ENCODE peak calls at places on chromosomes 7 and 10, in four cellular contexts. One of them, this sample, is unnamed.

GRCh38 chr10:80516506-80517075 is 21.1 kb upstream of the SH2D4B start:
- DNase-seq in CD8-positive, alpha-beta memory T cell: no peak
- DNase-seq in astrocyte: no peak
- DNase-seq in heart right ventricle: no peak
- DNase-seq in this sample: no peak

GRCh38 chr10:117518246-117518645 is 24.3 kb upstream of the EMX2 start:
- DNase-seq in CD8-positive, alpha-beta memory T cell: no peak
- DNase-seq in heart right ventricle: no peak
- DNase-seq in astrocyte: no peak
- DNase-seq in this sample: no peak

GRCh38 chr7:90232440-90232839 is 12.5 kb upstream of the CFAP69 start:
- DNase-seq in CD8-positive, alpha-beta memory T cell: no peak
- DNase-seq in astrocyte: no peak
- DNase-seq in heart right ventricle: no peak
- DNase-seq in this sample: no peak

GRCh38 chr10:55500931-55501559 is 700.0 kb upstream of the PCDH15 start:
- DNase-seq in heart right ventricle: no peak
- DNase-seq in astrocyte: peak; percentile 2
- DNase-seq in CD8-positive, alpha-beta memory T cell: no peak
- DNase-seq in this sample: no peak

GRCh38 chr7:100570954-100571828 is 2.5 kb downstream of the SAP25 start:
- DNase-seq in CD8-positive, alpha-beta memory T cell: no peak
- DNase-seq in astrocyte: no peak
- DNase-seq in heart right ventricle: no peak
- DNase-seq in this sample: no peak

GRCh38 chr10:99993994-99994689 is 15.6 kb downstream of the DNMBP start:
- DNase-seq in heart right ventricle: no peak
- DNase-seq in astrocyte: peak; percentile 96
- DNase-seq in CD8-positive, alpha-beta memory T cell: peak; percentile 42
- DNase-seq in this sample: peak; percentile 96

GRCh38 chr10:88913157-88913556 is 33.1 kb downstream of the STAMBPL1 start:
- DNase-seq in CD8-positive, alpha-beta memory T cell: no peak
- DNase-seq in heart right ventricle: no peak
- DNase-seq in astrocyte: no peak
- DNase-seq in this sample: peak; percentile 47

GRCh38 chr7:157228864-157229422 is 90.2 kb downstream of the UBE3C start:
- DNase-seq in astrocyte: no peak
- DNase-seq in CD8-positive, alpha-beta memory T cell: no peak
- DNase-seq in heart right ventricle: no peak
- DNase-seq in this sample: peak; percentile 7

GRCh38 chr10:101195921-101196320 is 33.3 kb downstream of the LBX1 start:
- DNase-seq in heart right ventricle: no peak
- DNase-seq in astrocyte: no peak
- DNase-seq in CD8-positive, alpha-beta memory T cell: no peak
- DNase-seq in this sample: no peak

GRCh38 chr7:151775547-151776443 is 101.1 kb downstream of the PRKAG2 start:
- DNase-seq in CD8-positive, alpha-beta memory T cell: no peak
- DNase-seq in heart right ventricle: no peak
- DNase-seq in astrocyte: no peak
- DNase-seq in this sample: no peak

GRCh38 chr10:7756360-7756992 is 31.3 kb downstream of the KIN start:
- DNase-seq in heart right ventricle: no peak
- DNase-seq in astrocyte: no peak
- DNase-seq in CD8-positive, alpha-beta memory T cell: no peak
- DNase-seq in this sample: no peak

GRCh38 chr7:127713758-127714157 is 61.8 kb downstream of the SND1 start:
- DNase-seq in CD8-positive, alpha-beta memory T cell: no peak
- DNase-seq in astrocyte: no peak
- DNase-seq in heart right ventricle: no peak
- DNase-seq in this sample: no peak

GRCh38 chr10:122050811-122051210 is 61.8 kb downstream of the TACC2 start:
- DNase-seq in heart right ventricle: no peak
- DNase-seq in astrocyte: no peak
- DNase-seq in CD8-positive, alpha-beta memory T cell: no peak
- DNase-seq in this sample: no peak

GRCh38 chr7:102828291-102828690 is 79.5 kb downstream of the FAM185A start:
- DNase-seq in CD8-positive, alpha-beta memory T cell: no peak
- DNase-seq in heart right ventricle: no peak
- DNase-seq in astrocyte: no peak
- DNase-seq in this sample: no peak

GRCh38 chr7:40986351-40986873 is 716.5 kb downstream of the INHBA start:
- DNase-seq in astrocyte: peak; percentile 96
- DNase-seq in heart right ventricle: no peak
- DNase-seq in CD8-positive, alpha-beta memory T cell: no peak
- DNase-seq in this sample: peak; percentile 92

GRCh38 chr10:108250954-108251620 is 1086.6 kb upstream of the SORCS1 start:
- DNase-seq in CD8-positive, alpha-beta memory T cell: no peak
- DNase-seq in heart right ventricle: no peak
- DNase-seq in astrocyte: peak; percentile 30
- DNase-seq in this sample: peak; percentile 15

GRCh38 chr7:36526720-36527548 is 137.3 kb downstream of the ANLN start:
- DNase-seq in CD8-positive, alpha-beta memory T cell: no peak
- DNase-seq in heart right ventricle: no peak
- DNase-seq in astrocyte: peak; percentile 80
- DNase-seq in this sample: peak; percentile 27

GRCh38 chr10:94403823-94404228 is 1.5 kb downstream of the TBC1D12 start:
- DNase-seq in CD8-positive, alpha-beta memory T cell: no peak
- DNase-seq in heart right ventricle: no peak
- DNase-seq in astrocyte: no peak
- DNase-seq in this sample: no peak

GRCh38 chr10:17586741-17587720 is 30.1 kb downstream of the HACD1 start:
- DNase-seq in heart right ventricle: no peak
- DNase-seq in astrocyte: peak; percentile 19
- DNase-seq in CD8-positive, alpha-beta memory T cell: no peak
- DNase-seq in this sample: peak; percentile 6

GRCh38 chr7:106329971-106330733 is 45.4 kb upstream of the NAMPT start:
- DNase-seq in CD8-positive, alpha-beta memory T cell: no peak
- DNase-seq in astrocyte: peak; percentile 78
- DNase-seq in heart right ventricle: no peak
- DNase-seq in this sample: peak; percentile 21

GRCh38 chr7:7641129-7641663 is 644 bp downstream of the UMAD1 start:
- DNase-seq in heart right ventricle: no peak
- DNase-seq in astrocyte: no peak
- DNase-seq in CD8-positive, alpha-beta memory T cell: no peak
- DNase-seq in this sample: no peak

GRCh38 chr7:33824911-33825459 is 80.4 kb upstream of the BMPER start:
- DNase-seq in astrocyte: no peak
- DNase-seq in heart right ventricle: no peak
- DNase-seq in CD8-positive, alpha-beta memory T cell: no peak
- DNase-seq in this sample: no peak

GRCh38 chr10:122665946-122666345 is 33.7 kb downstream of the C10orf120 start:
- DNase-seq in heart right ventricle: no peak
- DNase-seq in CD8-positive, alpha-beta memory T cell: no peak
- DNase-seq in astrocyte: no peak
- DNase-seq in this sample: no peak

GRCh38 chr7:80721880-80722595 is 83.6 kb downstream of the CD36 start:
- DNase-seq in heart right ventricle: no peak
- DNase-seq in CD8-positive, alpha-beta memory T cell: no peak
- DNase-seq in astrocyte: peak; percentile 88
- DNase-seq in this sample: peak; percentile 91

GRCh38 chr7:137848095-137848494 is 1.3 kb upstream of the DGKI start:
- DNase-seq in astrocyte: no peak
- DNase-seq in CD8-positive, alpha-beta memory T cell: no peak
- DNase-seq in heart right ventricle: no peak
- DNase-seq in this sample: no peak

GRCh38 chr10:88066319-88066718 is 202.9 kb downstream of the PTEN start:
- DNase-seq in CD8-positive, alpha-beta memory T cell: no peak
- DNase-seq in astrocyte: no peak
- DNase-seq in heart right ventricle: no peak
- DNase-seq in this sample: no peak

GRCh38 chr7:26460326-26460725 is 168.7 kb downstream of the SNX10 start:
- DNase-seq in astrocyte: no peak
- DNase-seq in heart right ventricle: no peak
- DNase-seq in CD8-positive, alpha-beta memory T cell: no peak
- DNase-seq in this sample: no peak

GRCh38 chr10:114571316-114571999 is 86.6 kb downstream of the ABLIM1 start:
- DNase-seq in CD8-positive, alpha-beta memory T cell: no peak
- DNase-seq in astrocyte: no peak
- DNase-seq in heart right ventricle: no peak
- DNase-seq in this sample: no peak

GRCh38 chr10:100868391-100868790 is 44.4 kb upstream of the SLF2 start:
- DNase-seq in heart right ventricle: no peak
- DNase-seq in CD8-positive, alpha-beta memory T cell: no peak
- DNase-seq in astrocyte: no peak
- DNase-seq in this sample: no peak

GRCh38 chr10:61974611-61975010 is 73.1 kb downstream of the ARID5B start:
- DNase-seq in astrocyte: peak; percentile 52
- DNase-seq in heart right ventricle: peak; percentile 33
- DNase-seq in CD8-positive, alpha-beta memory T cell: no peak
- DNase-seq in this sample: peak; percentile 36

GRCh38 chr7:99408347-99409191 is at the start of the genes BUD31 and PDAP1:
- DNase-seq in CD8-positive, alpha-beta memory T cell: peak; percentile 98
- DNase-seq in heart right ventricle: peak; percentile 93
- DNase-seq in astrocyte: peak; percentile 90
- DNase-seq in this sample: peak; percentile 81

DNA sequence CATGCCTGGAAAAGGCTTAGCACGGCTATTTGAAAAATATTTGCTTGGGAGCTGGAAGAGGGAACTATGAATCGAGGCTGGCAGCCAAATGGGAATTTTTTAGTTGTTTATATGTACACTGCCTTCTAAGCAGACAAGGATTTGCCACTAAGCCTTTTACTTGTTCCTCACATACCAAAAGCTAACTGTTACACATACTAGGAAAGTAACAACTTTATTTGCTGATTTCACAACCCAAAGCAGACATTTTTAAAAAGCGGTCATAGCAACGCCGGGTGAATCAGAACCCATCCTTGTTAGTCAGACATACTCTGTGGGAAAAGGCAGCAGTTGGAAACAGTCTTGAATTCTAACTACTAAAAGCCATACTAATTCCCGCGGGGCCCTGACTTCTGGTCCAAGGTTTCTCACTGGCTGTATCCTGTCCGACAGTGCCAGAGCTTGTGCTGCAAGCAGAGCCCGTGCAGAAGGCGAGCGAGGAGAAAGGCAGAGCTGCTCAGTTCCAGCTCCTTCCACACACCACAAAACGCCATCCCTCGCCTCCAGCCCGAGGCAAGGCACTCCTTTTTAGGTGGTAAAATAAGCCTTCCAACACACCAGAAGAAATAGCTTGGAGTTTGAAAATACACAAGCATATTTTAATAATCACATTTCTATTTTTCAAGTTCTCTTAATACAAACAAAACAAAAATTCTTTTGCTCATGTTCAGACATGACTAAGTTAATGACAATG is 89.2 kb downstream of the RNF216 start:
- DNase-seq in CD8-positive, alpha-beta memory T cell: no peak
- DNase-seq in astrocyte: peak; percentile 97
- DNase-seq in heart right ventricle: peak; percentile 80
- DNase-seq in this sample: peak; percentile 98
- H3K4me3 ChIP-seq in CD8-positive, alpha-beta memory T cell: no peak overlapping the region
- H3K4me3 ChIP-seq in astrocyte: peak overlapping the region; percentile 45
- H3K4me3 ChIP-seq in heart right ventricle: peak overlapping the region; percentile 1
- H3K4me3 ChIP-seq in this sample: peak overlapping the region; percentile 16

GRCh38 chr7:64685741-64686140 is 19.8 kb downstream of the ZNF107 start:
- DNase-seq in heart right ventricle: no peak
- DNase-seq in astrocyte: no peak
- DNase-seq in CD8-positive, alpha-beta memory T cell: no peak
- DNase-seq in this sample: no peak

GRCh38 chr7:64687249-64687648 is 21.3 kb downstream of the ZNF107 start:
- DNase-seq in CD8-positive, alpha-beta memory T cell: no peak
- DNase-seq in heart right ventricle: no peak
- DNase-seq in astrocyte: no peak
- DNase-seq in this sample: no peak

GRCh38 chr7:64685091-64685490 is 19.2 kb downstream of the ZNF107 start:
- DNase-seq in heart right ventricle: no peak
- DNase-seq in astrocyte: no peak
- DNase-seq in CD8-positive, alpha-beta memory T cell: no peak
- DNase-seq in this sample: no peak

GRCh38 chr7:64691831-64692230 is 25.9 kb downstream of the ZNF107 start:
- DNase-seq in CD8-positive, alpha-beta memory T cell: no peak
- DNase-seq in heart right ventricle: no peak
- DNase-seq in astrocyte: no peak
- DNase-seq in this sample: no peak

DNA sequence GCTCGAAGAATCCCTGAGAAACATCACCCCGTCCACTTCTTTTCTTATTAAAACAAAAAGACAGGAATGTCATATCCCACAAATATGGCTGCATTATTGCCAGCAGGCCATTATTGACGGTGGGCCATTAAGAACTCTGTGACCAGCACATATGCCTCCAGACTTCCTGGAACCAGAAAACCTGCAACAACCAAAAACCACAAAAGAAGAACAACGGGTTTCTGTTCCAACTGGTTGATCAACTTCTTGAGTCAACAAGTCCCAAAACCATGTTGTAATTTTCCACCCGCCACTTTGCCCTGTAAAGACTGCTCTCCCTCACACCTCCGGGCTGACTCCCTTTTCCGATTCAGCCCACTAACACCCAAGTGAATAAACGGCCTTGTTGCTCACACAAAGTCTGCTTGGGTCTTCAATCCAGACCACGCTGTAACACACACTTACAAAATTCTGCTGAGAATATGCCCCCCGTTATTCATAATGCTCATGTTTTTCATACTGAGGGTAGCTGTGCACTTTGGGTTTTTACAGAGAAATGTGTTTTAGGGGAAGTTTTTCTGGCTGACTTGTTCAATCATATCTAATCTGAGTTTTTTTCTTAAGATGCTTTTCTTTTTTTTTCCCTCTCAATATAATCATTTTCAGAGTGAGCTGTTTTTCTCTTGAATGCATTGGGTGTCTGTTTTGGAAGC is 20.7 kb downstream of the ZNF107 start:
- DNase-seq in CD8-positive, alpha-beta memory T cell: no peak
- DNase-seq in astrocyte: no peak
- DNase-seq in heart right ventricle: no peak
- DNase-seq in this sample: no peak
- H3K4me3 ChIP-seq in CD8-positive, alpha-beta memory T cell: no peak overlapping the region
- H3K4me3 ChIP-seq in astrocyte: no peak overlapping the region
- H3K4me3 ChIP-seq in heart right ventricle: no peak overlapping the region
- H3K4me3 ChIP-seq in this sample: no peak overlapping the region

DNA sequence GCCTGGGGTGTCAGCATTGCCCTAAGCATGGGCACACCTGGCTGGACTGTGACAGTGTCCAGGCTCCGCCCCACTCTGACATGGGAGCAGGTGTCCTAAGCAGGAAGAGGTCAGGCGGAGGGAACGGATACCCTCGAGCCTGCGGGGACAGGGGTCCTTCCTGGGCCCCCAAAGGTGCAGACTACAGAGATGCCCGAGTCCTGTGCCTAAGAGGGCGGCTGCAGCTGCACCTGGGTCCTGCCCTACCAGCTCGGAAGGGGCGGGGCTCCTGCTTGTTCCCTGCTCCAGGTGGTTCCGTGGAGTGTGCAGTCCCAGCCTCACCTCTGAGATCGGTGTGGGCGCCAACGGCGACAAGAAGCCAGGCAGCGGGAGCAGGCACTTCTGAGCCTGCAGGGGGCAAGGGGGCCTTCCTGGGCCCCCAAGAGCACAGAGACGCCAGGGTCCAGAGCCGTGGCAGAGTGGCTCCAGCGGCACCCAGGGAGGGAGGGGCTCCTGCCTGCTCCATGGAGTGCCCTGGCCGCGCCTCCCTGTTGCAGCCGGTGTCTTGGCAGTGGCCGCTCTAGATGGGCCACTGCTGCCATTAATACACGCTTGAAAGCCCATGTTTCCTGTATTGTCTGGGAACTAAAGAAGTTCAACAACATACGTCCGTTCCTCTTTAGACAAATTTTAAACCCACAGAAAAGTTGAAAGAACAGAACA is 64.5 kb upstream of the CACNA2D1 start:
- DNase-seq in astrocyte: no peak
- DNase-seq in CD8-positive, alpha-beta memory T cell: no peak
- DNase-seq in heart right ventricle: no peak
- DNase-seq in this sample: no peak
- H3K4me3 ChIP-seq in astrocyte: no peak overlapping the region
- H3K4me3 ChIP-seq in CD8-positive, alpha-beta memory T cell: no peak overlapping the region
- H3K4me3 ChIP-seq in heart right ventricle: no peak overlapping the region
- H3K4me3 ChIP-seq in this sample: no peak overlapping the region

GRCh38 chr10:69317175-69318086 is 39.1 kb downstream of the HK1 start:
- DNase-seq in CD8-positive, alpha-beta memory T cell: no peak
- DNase-seq in heart right ventricle: no peak
- DNase-seq in astrocyte: no peak
- DNase-seq in this sample: no peak
- H3K4me3 ChIP-seq in CD8-positive, alpha-beta memory T cell: peak overlapping the region; percentile 92
- H3K4me3 ChIP-seq in heart right ventricle: peak overlapping the region; percentile 82
- H3K4me3 ChIP-seq in astrocyte: no peak overlapping the region
- H3K4me3 ChIP-seq in this sample: peak overlapping the region; percentile 97